ENCODE peak calls at places on chromosomes 11 and 22, in eight cellular contexts. V, R, L, J, P, H, Y and N are unnamed samples. For H3K27me3 and H3K9me3, the result is how much of the 10 kb centered on the place peaks cover.

GRCh38 chr22:42716221-42716620 is 4.4 kb downstream of the A4GALT start:
- DNase-seq in P (no peak), R (no peak), L (no peak), J (no peak), Y (no peak), V (no peak), H (no peak), N (no peak)

GRCh38 chr11:61691378-61692156 is 11.4 kb downstream of the DAGLA start:
- DNase-seq in V (no peak), H (no peak), Y (no peak), L (no peak), J (no peak), R (no peak), P (no peak), N (no peak)

GRCh38 chr22:23402275-23403151 is 177.6 kb downstream of the IGLL1 start:
- DNase-seq in L (peak), P (peak), Y (peak), H (peak), R (no peak), V (peak), J (peak), N (peak)

GRCh38 chr11:116582621-116583020 is 190.2 kb downstream of the BUD13 start:
- DNase-seq in P (no peak), L (no peak), Y (no peak), V (no peak), R (no peak), J (no peak), H (no peak), N (no peak)

GRCh38 chr22:43257549-43257948 is 70.6 kb upstream of the TTLL12 start:
- DNase-seq in Y (no peak), R (no peak), J (no peak), H (no peak), P (peak), V (no peak), L (no peak), N (no peak)

GRCh38 chr11:91170711-91171110 is 947.9 kb upstream of the CHORDC1 start:
- DNase-seq in P (no peak), L (peak), H (peak), Y (no peak), V (no peak), R (no peak), J (no peak), N (no peak)

GRCh38 chr11:134644489-134645456 is 232.7 kb upstream of the B3GAT1 start:
- DNase-seq in Y (peak), P (no peak), H (no peak), R (no peak), J (no peak), V (no peak), L (no peak), N (no peak)

GRCh38 chr22:42635531-42635930 is 4.9 kb downstream of the ATP5MGL start:
- DNase-seq in P (peak), J (peak), Y (no peak), R (peak), L (peak), V (no peak), H (peak), N (no peak)

GRCh38 chr11:20672575-20672974 is 3.2 kb downstream of the NELL1 start:
- DNase-seq in J (no peak), V (no peak), L (no peak), H (no peak), Y (peak), R (no peak), P (no peak), N (no peak)

GRCh38 chr11:74506823-74507222 is 13.3 kb upstream of the LIPT2 start:
- DNase-seq in H (no peak), Y (no peak), J (no peak), R (no peak), L (no peak), P (no peak), V (no peak), N (no peak)

GRCh38 chr11:78039919-78040671 is 17.0 kb upstream of the KCTD14 start:
- DNase-seq in P (peak), R (peak), V (peak), Y (peak), H (peak), L (peak), J (peak), N (no peak)

GRCh38 chr11:65492637-65493366 is 6.0 kb upstream of the MALAT1 start:
- DNase-seq in H (peak), J (peak), L (peak), V (peak), Y (no peak), R (peak), P (peak), N (no peak)

GRCh38 chr11:79940165-79940564 is 499.3 kb upstream of the TENM4 start:
- DNase-seq in Y (no peak), J (no peak), H (peak), L (peak), R (no peak), P (peak), V (no peak), N (no peak)

GRCh38 chr22:19065298-19065859 is 56.8 kb downstream of the DGCR2 start:
- DNase-seq in H (no peak), R (no peak), P (no peak), V (no peak), J (no peak), L (no peak), Y (no peak), N (no peak)

GRCh38 chr22:45551310-45552016 is 48.8 kb downstream of the FBLN1 start:
- DNase-seq in J (peak), V (no peak), Y (no peak), L (no peak), H (no peak), P (no peak), R (peak), N (no peak)

GRCh38 chr11:36617543-36617942 is 19.5 kb upstream of the RAG2 start:
- DNase-seq in J (no peak), Y (no peak), H (no peak), V (no peak), P (no peak), L (no peak), R (no peak), N (no peak)

GRCh38 chr11:95095858-95096587 is 6.4 kb downstream of the ENDOD1 start:
- DNase-seq in J (no peak), V (no peak), L (peak), P (peak), R (no peak), Y (no peak), H (peak), N (no peak)

GRCh38 chr22:49011769-49012598 is 815.7 kb downstream of the BRD1 start:
- DNase-seq in P (no peak), H (no peak), J (no peak), Y (no peak), L (no peak), R (no peak), V (peak), N (no peak)

GRCh38 chr22:26783886-26784285 is 126.5 kb downstream of the MIAT start:
- DNase-seq in R (no peak), L (no peak), V (no peak), P (no peak), J (no peak), H (no peak), Y (no peak), N (no peak)

GRCh38 chr11:1761857-1762536 is 1.7 kb downstream of the CTSD start:
- DNase-seq in Y (no peak), L (no peak), R (no peak), P (no peak), H (no peak), J (peak), V (no peak), N (no peak)

GRCh38 chr11:120035756-120036155 is 102.2 kb downstream of the TRIM29 start:
- DNase-seq in R (no peak), P (no peak), Y (no peak), L (no peak), H (no peak), V (no peak), J (no peak), N (no peak)

GRCh38 chr11:34266090-34266912 is 91.5 kb downstream of the ABTB2 start:
- DNase-seq in P (peak), L (peak), R (peak), Y (no peak), V (no peak), H (peak), J (no peak), N (no peak)

GRCh38 chr22:39820266-39820665 is 73.3 kb downstream of the ENTHD1 start:
- DNase-seq in P (peak), H (peak), Y (no peak), J (no peak), V (no peak), L (peak), R (no peak), N (no peak)

GRCh38 chr11:27423125-27423524 is 49.5 kb downstream of the LGR4 start:
- DNase-seq in J (peak), P (peak), L (peak), V (no peak), R (peak), H (peak), Y (no peak), N (no peak)

GRCh38 chr11:112128483-112129121 is 35.3 kb downstream of the IL18 start:
- DNase-seq in R (peak), Y (no peak), L (peak), V (no peak), J (peak), H (peak), P (peak), N (no peak)

GRCh38 chr11:65471410-65471762 is 27.5 kb upstream of the MALAT1 start:
- DNase-seq in L (peak), R (no peak), V (peak), J (peak), Y (peak), H (peak), P (no peak), N (no peak)

GRCh38 chr11:66126808-66127555 is 56.9 kb downstream of the PACS1 start:
- DNase-seq in H (peak), V (no peak), R (peak), L (peak), J (peak), Y (peak), P (peak), N (peak)

GRCh38 chr22:19434829-19435580 is 2.7 kb downstream of the MRPL40 start:
- DNase-seq in H (no peak), Y (no peak), J (no peak), R (no peak), L (no peak), V (no peak), P (no peak), N (no peak)

GRCh38 chr22:39178206-39179111 is 26.0 kb upstream of the CBX7 start:
- DNase-seq in R (no peak), Y (no peak), P (no peak), V (no peak), H (peak), J (no peak), L (peak), N (no peak)

GRCh38 chr11:120904116-120904515 is 119.8 kb upstream of the TBCEL start:
- DNase-seq in V (no peak), J (no peak), L (no peak), H (no peak), P (no peak), Y (no peak), R (no peak), N (no peak)

GRCh38 chr11:78231962-78232459 is 43.3 kb downstream of the USP35 start:
- DNase-seq in L (peak), J (no peak), R (no peak), Y (no peak), P (peak), H (peak), V (no peak), N (no peak)

GRCh38 chr22:41619979-41620645 is 731 bp downstream of the DESI1 start:
- DNase-seq in R (peak), J (peak), P (peak), H (no peak), Y (peak), V (peak), L (no peak), N (peak)

GRCh38 chr11:35594680-35595079 is 23.6 kb upstream of the FJX1 start:
- DNase-seq in H (no peak), R (no peak), L (no peak), P (no peak), Y (peak), V (no peak), J (no peak), N (no peak)

GRCh38 chr11:59473015-59473414 is at the start of gene OR4D10:
- DNase-seq in R (no peak), H (no peak), J (no peak), P (no peak), V (no peak), L (no peak), Y (no peak), N (no peak)
- TF ChIP-seq CTCF in R (no peak), H (no peak), J (no peak), P (no peak), V (no peak), L (no peak), Y (no peak), N (no peak)

GRCh38 chr11:11209967-11210366 is 143.1 kb downstream of the CSNK2A3 start:
- DNase-seq in R (no peak), L (no peak), V (no peak), Y (no peak), H (no peak), P (no peak), J (no peak), N (no peak)
- H3K27me3 ChIP-seq in R (under half), L (under half), V (under half), Y (under half), H (under half), P (under half), J (under half), N (under half)

DNA sequence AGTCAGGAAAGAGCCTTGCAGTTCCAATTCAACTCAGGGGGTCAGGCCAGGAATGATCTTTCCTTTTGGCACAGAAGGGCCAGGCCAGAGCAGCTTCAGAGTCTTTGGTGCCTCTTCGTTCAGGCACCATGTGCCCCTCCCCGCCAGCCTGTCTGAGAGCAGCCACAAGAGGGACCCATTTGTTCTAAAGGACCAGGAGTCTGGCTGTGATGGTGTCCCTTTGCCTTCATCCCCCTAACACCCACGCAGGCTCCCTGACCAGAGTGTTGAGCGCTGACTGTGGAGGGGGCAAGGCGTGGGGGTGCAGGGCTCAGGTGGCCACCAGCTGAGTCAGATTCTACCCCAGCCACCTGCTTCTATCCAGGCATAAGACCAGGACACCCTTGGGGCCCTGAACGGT is 156.4 kb downstream of the TTC17 start:
- DNase-seq in L (no peak), J (no peak), H (no peak), Y (peak), R (no peak), V (no peak), P (no peak), N (no peak)
- H3K9me3 ChIP-seq in L (under half), J (under half), H (under half), Y (under half), R (under half), V (under half), P (under half), N (under half)

GRCh38 chr22:44311104-44311854 is 1.5 kb downstream of the SHISAL1 start:
- DNase-seq in V (no peak), H (no peak), J (no peak), Y (no peak), R (no peak), L (no peak), P (no peak), N (no peak)
- TF ChIP-seq CTCF in V (no peak), H (peak), J (no peak), Y (no peak), R (no peak), L (no peak), P (no peak), N (no peak)

GRCh38 chr11:16771350-16772140 is 33.1 kb downstream of the C11orf58 start:
- DNase-seq in J (no peak), P (no peak), V (no peak), Y (no peak), R (no peak), H (no peak), L (no peak), N (no peak)

GRCh38 chr11:16767137-16767536 is 28.7 kb downstream of the C11orf58 start:
- DNase-seq in J (no peak), H (no peak), V (no peak), Y (no peak), R (peak), P (no peak), L (no peak), N (no peak)

GRCh38 chr11:16767957-16768356 is 29.5 kb downstream of the C11orf58 start:
- DNase-seq in J (no peak), P (no peak), L (no peak), Y (no peak), V (no peak), R (peak), H (no peak), N (no peak)

GRCh38 chr11:16770016-16770415 is 31.6 kb downstream of the C11orf58 start:
- DNase-seq in R (no peak), L (no peak), P (no peak), V (no peak), Y (no peak), H (no peak), J (no peak), N (no peak)

GRCh38 chr11:16769386-16769785 is 30.9 kb downstream of the C11orf58 start:
- DNase-seq in H (no peak), L (no peak), J (no peak), P (no peak), R (no peak), Y (no peak), V (no peak), N (no peak)
- H3K27me3 ChIP-seq in H (under half), L (under half), J (under half), P (under half), R (under half), Y (under half), V (under half), N (under half)

GRCh38 chr11:64419257-64419790 is 60.4 kb downstream of the RPS6KA4 start:
- DNase-seq in L (no peak), Y (no peak), H (no peak), J (no peak), R (no peak), V (no peak), P (no peak), N (no peak)
- H3K9me3 ChIP-seq in L (under half), Y (under half), H (under half), J (under half), R (under half), V (under half), P (under half), N (under half)

GRCh38 chr11:131504199-131504949 is 134.0 kb downstream of the NTM start:
- DNase-seq in V (peak), H (no peak), Y (peak), R (no peak), L (no peak), P (no peak), J (peak), N (no peak)

GRCh38 chr11:131503017-131503416 is 132.6 kb downstream of the NTM start:
- DNase-seq in L (no peak), V (no peak), P (no peak), Y (no peak), H (no peak), J (no peak), R (no peak), N (no peak)

GRCh38 chr11:131511794-131512193 is 141.4 kb downstream of the NTM start:
- DNase-seq in R (peak), V (peak), J (peak), P (no peak), Y (peak), H (no peak), L (no peak), N (no peak)

GRCh38 chr11:131510662-131511061 is 140.2 kb downstream of the NTM start:
- DNase-seq in V (no peak), H (no peak), Y (no peak), L (no peak), J (no peak), P (no peak), R (no peak), N (no peak)

DNA sequence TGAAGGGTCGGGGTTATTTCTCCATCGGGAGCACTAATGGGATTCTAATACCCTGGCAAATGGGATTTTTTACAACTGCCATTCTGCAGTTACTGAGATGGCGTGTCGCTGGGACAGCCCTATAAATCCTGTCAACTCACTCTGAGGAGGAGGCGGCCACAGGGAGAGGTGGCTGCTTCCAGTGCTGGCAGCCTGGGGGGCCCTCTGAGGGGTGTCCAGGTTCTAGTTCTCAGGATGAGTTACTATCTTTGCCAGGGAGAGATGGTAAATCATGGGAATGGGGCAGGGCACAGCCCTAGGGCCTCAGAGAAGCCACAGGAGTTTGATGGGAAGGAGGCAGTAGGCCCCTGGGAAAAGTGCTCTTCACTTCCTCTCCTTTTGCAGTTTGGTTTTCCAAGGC is 136.0 kb downstream of the NTM start:
- DNase-seq in H (no peak), L (no peak), P (no peak), J (no peak), Y (no peak), V (no peak), R (no peak), N (no peak)
- TF ChIP-seq CTCF in H (no peak), L (no peak), P (no peak), J (no peak), Y (no peak), V (no peak), R (no peak), N (no peak)

GRCh38 chr22:22182990-22183264 is 61.7 kb upstream of the VPREB1 start:
- DNase-seq in Y (no peak), J (no peak), R (no peak), L (no peak), P (no peak), V (no peak), H (no peak), N (no peak)

GRCh38 chr22:22184277-22184807 is 60.2 kb upstream of the VPREB1 start:
- DNase-seq in V (no peak), Y (no peak), P (no peak), J (no peak), R (no peak), H (no peak), L (no peak), N (no peak)

GRCh38 chr22:22187299-22187698 is 57.3 kb upstream of the VPREB1 start:
- DNase-seq in Y (no peak), L (no peak), H (no peak), R (no peak), V (no peak), P (no peak), J (no peak), N (no peak)

GRCh38 chr22:22185844-22186499 is 58.6 kb upstream of the VPREB1 start:
- DNase-seq in L (no peak), V (no peak), R (no peak), P (no peak), H (no peak), Y (no peak), J (no peak), N (no peak)

DNA sequence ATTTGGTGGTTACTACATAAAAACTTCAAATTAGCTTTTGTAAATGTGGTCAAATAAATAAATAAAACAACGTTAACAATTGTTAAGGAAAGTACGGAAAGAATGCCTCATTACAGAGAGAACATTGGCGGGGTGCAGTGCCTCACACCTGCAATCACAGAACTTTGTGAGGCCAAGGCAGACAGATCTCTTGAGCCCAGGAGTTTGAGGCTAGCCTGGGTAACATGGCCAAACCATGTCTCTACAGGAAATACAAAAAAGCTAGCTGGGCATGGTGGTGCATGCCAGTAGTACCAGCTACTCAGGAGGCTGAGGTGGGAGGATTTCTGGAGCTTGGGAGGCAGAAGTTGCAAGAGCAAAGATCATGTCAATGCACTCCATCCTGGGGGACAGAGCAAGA is 59.4 kb upstream of the VPREB1 start:
- DNase-seq in Y (no peak), R (no peak), L (no peak), J (no peak), H (no peak), V (no peak), P (no peak), N (no peak)
- H3K27me3 ChIP-seq in Y (half or more), R (under half), L (under half), J (under half), H (under half), V (under half), P (under half), N (under half)

GRCh38 chr22:47206819-47207218 is 444.4 kb downstream of the TBC1D22A start:
- DNase-seq in H (no peak), V (no peak), R (no peak), L (no peak), Y (no peak), P (no peak), J (no peak), N (peak)
- H3K9me3 ChIP-seq in H (under half), V (under half), R (under half), L (under half), Y (under half), P (under half), J (under half), N (under half)

GRCh38 chr22:46935506-46936377 is 173.3 kb downstream of the TBC1D22A start:
- DNase-seq in H (no peak), Y (no peak), P (no peak), L (no peak), J (no peak), R (no peak), V (no peak), N (no peak)
- TF ChIP-seq CTCF in H (no peak), Y (no peak), P (no peak), L (no peak), J (no peak), R (no peak), V (no peak), N (no peak)